ENCODE peak calls at places on chromosomes 2 and 18, in five cellular contexts. Z is lung, C is IMR-90, B is left ventricle myocardium inferior, F is endodermal cell. Q is an unnamed sample.

GRCh38 chr2:43201497-43201896 is 24.9 kb downstream of the ZFP36L2 start:
- DNase-seq in C (no peak), Z (no peak), F (no peak), B (no peak), Q (no peak)

GRCh38 chr18:74166397-74166796 is 18.1 kb downstream of the TIMM21 start:
- DNase-seq in F (no peak), Z (no peak), C (peak), B (no peak), Q (no peak)

GRCh38 chr18:51561821-51562220 is 364.3 kb upstream of the MEX3C start:
- DNase-seq in C (no peak), F (no peak), B (peak), Z (no peak), Q (no peak)

GRCh38 chr2:169828141-169828811 is 1.0 kb downstream of the UBR3 start:
- DNase-seq in Z (peak), B (peak), C (peak), F (peak), Q (no peak)

GRCh38 chr2:216107760-216108159 is 1.4 kb upstream of the XRCC5 start:
- DNase-seq in C (no peak), Z (no peak), B (no peak), F (peak), Q (no peak)

GRCh38 chr2:29628882-29629281 is 292.5 kb downstream of the ALK start:
- DNase-seq in B (no peak), Z (no peak), F (no peak), C (peak), Q (no peak)

GRCh38 chr18:12904012-12904516 is 20.0 kb upstream of the PTPN2 start:
- DNase-seq in B (peak), C (no peak), F (no peak), Z (peak), Q (no peak)

GRCh38 chr2:24971300-24971549 is 530 bp downstream of the DNAJC27 start:
- DNase-seq in C (no peak), B (no peak), Z (no peak), F (no peak), Q (no peak)

GRCh38 chr2:235827585-235827992 is 333.7 kb downstream of the AGAP1 start:
- DNase-seq in Z (no peak), C (no peak), F (no peak), B (no peak), Q (no peak)

GRCh38 chr2:177172034-177172880 is 40.3 kb upstream of the HNRNPA3 start:
- DNase-seq in C (peak), B (no peak), Z (no peak), F (no peak), Q (no peak)

GRCh38 chr18:59455728-59456276 is 96.7 kb upstream of the LMAN1 start:
- DNase-seq in Z (no peak), B (no peak), C (no peak), F (no peak), Q (no peak)

GRCh38 chr2:54942373-54942772 is 107.9 kb downstream of the RTN4 start:
- DNase-seq in F (no peak), B (no peak), Z (no peak), C (no peak), Q (no peak)

GRCh38 chr18:26480897-26481795 is 67.2 kb downstream of the KCTD1 start:
- DNase-seq in F (no peak), C (peak), Z (no peak), B (no peak), Q (no peak)

GRCh38 chr2:37663390-37663789 is 8.1 kb downstream of the CDC42EP3 start:
- DNase-seq in C (no peak), B (no peak), F (no peak), Z (no peak), Q (no peak)

GRCh38 chr18:62963522-62963921 is 248.2 kb downstream of the PHLPP1 start:
- DNase-seq in C (peak), F (no peak), B (no peak), Z (no peak), Q (no peak)

GRCh38 chr2:128867327-128867726 is 548.7 kb upstream of the HS6ST1 start:
- DNase-seq in F (no peak), B (no peak), C (no peak), Z (no peak), Q (no peak)

GRCh38 chr2:170213651-170214050 is 35.7 kb downstream of the MYO3B start:
- DNase-seq in C (no peak), Z (no peak), F (no peak), B (no peak), Q (no peak)

DNA sequence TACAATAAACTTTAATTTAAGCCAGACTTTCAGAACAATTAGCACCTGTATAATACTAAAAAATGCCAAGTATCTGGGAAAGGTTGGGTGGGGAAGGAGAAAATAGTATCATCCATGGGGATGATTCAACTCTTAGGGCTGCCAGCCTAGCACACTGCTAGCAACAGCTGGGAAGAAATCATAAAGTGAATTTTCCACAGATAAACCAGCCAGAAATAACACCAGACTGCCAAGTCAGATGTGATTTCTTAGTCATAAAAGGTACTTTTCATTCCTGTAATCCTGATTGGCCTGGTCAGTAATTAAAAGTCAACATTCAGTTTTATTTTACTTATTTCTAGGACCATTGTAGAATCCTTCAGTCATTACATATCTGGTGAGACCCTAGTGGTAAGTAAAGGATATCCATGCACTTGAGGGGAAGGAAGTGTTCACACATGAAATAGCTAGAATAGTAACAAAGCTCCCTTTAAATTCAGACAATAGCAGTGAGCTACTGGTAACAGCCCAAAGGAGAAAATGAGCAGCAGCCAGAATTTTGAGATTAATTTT is 59.4 kb downstream of the LIMS1 start:
- DNase-seq in C (peak), B (no peak), Z (no peak), F (no peak), Q (no peak)
- H3K4me3 ChIP-seq in C (no peak), B (no peak), Z (no peak), F (peak), Q (no peak)

GRCh38 chr2:231397011-231397927 is 1.8 kb downstream of the B3GNT7 start:
- DNase-seq in B (peak), F (no peak), C (no peak), Z (no peak), Q (no peak)
- H3K4me3 ChIP-seq in B (peak), F (no peak), C (no peak), Z (peak), Q (no peak)

DNA sequence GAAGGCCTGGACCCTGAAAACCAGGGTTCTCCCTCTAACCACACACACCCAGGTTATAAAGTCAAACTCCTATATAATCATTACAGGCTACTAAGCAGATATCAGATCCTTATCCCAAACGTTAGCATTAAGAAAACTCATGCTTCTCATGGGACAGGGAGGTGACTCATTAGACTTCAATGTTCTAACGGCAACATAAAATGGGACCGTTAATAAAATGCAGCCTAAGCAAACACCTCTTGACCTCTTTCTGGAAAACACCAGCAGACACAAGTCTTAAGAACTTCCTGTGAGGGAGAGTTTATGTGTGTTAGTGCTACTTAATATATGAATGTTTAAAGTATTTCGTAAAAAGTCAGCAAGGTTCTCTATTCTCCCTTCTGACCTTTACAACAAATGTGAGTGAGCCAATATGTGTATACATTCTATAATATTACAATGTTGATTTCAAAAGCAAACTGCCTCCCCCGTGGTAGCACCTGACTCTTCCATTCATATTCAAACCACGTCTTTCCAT is 31.7 kb downstream of the LPIN2 start:
- DNase-seq in Z (no peak), B (no peak), F (no peak), C (peak), Q (no peak)
- H3K4me3 ChIP-seq in Z (no peak), B (no peak), F (no peak), C (no peak), Q (no peak)

GRCh38 chr2:44940612-44941464 is 664 bp upstream of the SIX3 start:
- DNase-seq in F (peak), B (no peak), Z (no peak), C (no peak), Q (no peak)

GRCh38 chr2:44940053-44940494 is 1.4 kb upstream of the SIX3 start:
- DNase-seq in B (no peak), C (no peak), F (peak), Z (no peak), Q (no peak)

GRCh38 chr2:44942304-44943030 is 965 bp downstream of the SIX3 start:
- DNase-seq in C (no peak), Z (no peak), B (no peak), F (peak), Q (no peak)

GRCh38 chr2:44943031-44943692 is 1.7 kb downstream of the SIX3 start:
- DNase-seq in B (no peak), Z (no peak), F (peak), C (no peak), Q (no peak)

DNA sequence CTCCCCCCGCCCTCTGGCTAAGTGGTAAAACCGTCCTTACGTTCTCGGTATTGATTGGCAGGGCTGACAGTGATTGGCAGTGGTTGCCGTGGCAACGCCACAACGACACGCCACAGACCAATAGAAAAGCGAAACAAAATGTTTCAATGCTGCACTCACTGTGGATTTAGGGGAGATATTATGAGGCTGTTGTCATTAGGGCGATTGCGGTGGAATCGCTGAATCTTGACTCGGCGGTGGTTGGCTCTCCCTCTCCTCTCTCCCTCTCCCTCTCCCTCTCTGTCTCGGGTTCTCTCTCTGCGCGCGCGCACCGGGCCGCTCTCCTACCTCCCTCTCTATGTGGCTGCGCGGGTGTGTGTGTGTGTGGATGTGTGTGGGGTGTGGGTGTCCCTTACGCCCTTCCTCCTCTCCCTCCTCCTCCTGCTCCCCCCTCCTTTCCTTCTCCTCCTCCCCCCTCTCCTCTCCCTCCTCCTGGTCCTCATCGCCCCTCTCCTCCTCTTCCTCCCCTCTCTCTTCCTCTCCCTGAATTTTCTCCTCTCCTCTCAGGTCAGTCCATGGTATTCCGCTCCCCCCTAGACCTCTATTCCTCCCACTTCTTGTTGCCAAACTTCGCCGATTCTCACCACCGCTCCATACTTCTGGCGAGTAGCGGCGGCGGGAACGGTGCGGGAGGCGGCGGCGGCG is at the start of gene SIX3:
- DNase-seq in C (no peak), B (no peak), Z (no peak), F (peak), Q (no peak)
- H3K4me3 ChIP-seq in C (no peak), B (peak), Z (peak), F (peak), Q (peak)